ENCODE peak calls at places on chromosomes 6 and 20, in five cellular contexts. Q, A, U, R and C are unnamed samples.

GRCh38 chr6:52089758-52090348 is 2.4 kb upstream of the PKHD1 start:
- DNase-seq in R (no peak), U (no peak), A (no peak), Q (no peak), C (no peak)

GRCh38 chr6:170035896-170036295 is 255.0 kb downstream of the DLL1 start:
- DNase-seq in A (no peak), U (no peak), R (no peak), Q (no peak), C (no peak)

GRCh38 chr20:6468751-6469150 is 298.7 kb upstream of the BMP2 start:
- DNase-seq in A (no peak), R (no peak), Q (no peak), U (no peak), C (no peak)

GRCh38 chr6:104253236-104253635 is 606.5 kb downstream of the HACE1 start:
- DNase-seq in U (no peak), A (no peak), Q (no peak), R (no peak), C (no peak)

GRCh38 chr6:116206231-116206903 is 47.5 kb downstream of the TSPYL4 start:
- DNase-seq in A (no peak), Q (no peak), U (no peak), R (no peak), C (no peak)

GRCh38 chr6:43940393-43941087 is 170.5 kb downstream of the VEGFA start:
- DNase-seq in U (no peak), A (no peak), Q (no peak), R (no peak), C (no peak)

GRCh38 chr6:37365791-37366190 is 12.0 kb downstream of the RNF8 start:
- DNase-seq in Q (no peak), U (no peak), R (no peak), A (no peak), C (no peak)

GRCh38 chr6:85669735-85670194 is 27.1 kb upstream of the SYNCRIP start:
- DNase-seq in U (no peak), A (no peak), Q (no peak), R (no peak), C (no peak)

GRCh38 chr20:62887147-62887859 is 25.7 kb upstream of the TCFL5 start:
- DNase-seq in Q (no peak), U (peak), A (peak), R (no peak), C (no peak)

GRCh38 chr6:56758120-56758519 is 115.4 kb upstream of the DST start:
- DNase-seq in R (no peak), Q (no peak), U (no peak), A (no peak), C (no peak)

GRCh38 chr6:22582806-22583205 is 13.4 kb downstream of the HDGFL1 start:
- DNase-seq in A (no peak), U (no peak), R (no peak), Q (no peak), C (no peak)

GRCh38 chr6:168293641-168294530 is 25.7 kb downstream of the DACT2 start:
- DNase-seq in Q (no peak), U (no peak), A (no peak), R (no peak), C (no peak)

GRCh38 chr20:1829531-1829930 is 65.7 kb upstream of the SIRPA start:
- DNase-seq in A (no peak), R (no peak), Q (no peak), U (no peak), C (no peak)

GRCh38 chr6:105740946-105741605 is 338.2 kb upstream of the PREP start:
- DNase-seq in U (no peak), Q (no peak), R (no peak), A (no peak), C (no peak)

GRCh38 chr6:35025241-35026188 is 115.6 kb downstream of the TCP11 start:
- DNase-seq in A (no peak), U (no peak), R (no peak), Q (no peak), C (no peak)

GRCh38 chr20:38173237-38174156 is 8.4 kb upstream of the TGM2 start:
- DNase-seq in A (peak), Q (no peak), U (no peak), R (peak), C (peak)

GRCh38 chr20:37308098-37309050 is 18.9 kb downstream of the MANBAL start:
- DNase-seq in R (no peak), A (no peak), Q (no peak), U (no peak), C (no peak)

GRCh38 chr20:8242066-8242465 is 110.0 kb downstream of the PLCB1 start:
- DNase-seq in A (no peak), U (no peak), R (no peak), Q (no peak), C (no peak)

GRCh38 chr6:12200025-12200424 is 90.1 kb upstream of the EDN1 start:
- DNase-seq in Q (no peak), A (no peak), R (no peak), U (no peak), C (no peak)

GRCh38 chr6:158706369-158706982 is 56.6 kb downstream of the SYTL3 start:
- DNase-seq in A (peak), U (peak), R (no peak), Q (no peak), C (peak)

GRCh38 chr6:166435574-166435973 is 52.8 kb upstream of the MPC1 start:
- DNase-seq in R (no peak), U (no peak), Q (no peak), A (peak), C (no peak)

GRCh38 chr6:21899708-21900107 is 306.2 kb downstream of the SOX4 start:
- DNase-seq in U (no peak), A (no peak), Q (no peak), R (no peak), C (no peak)

GRCh38 chr6:115969930-115970273 is 90.8 kb downstream of the FRK start:
- DNase-seq in R (no peak), U (no peak), A (no peak), Q (no peak), C (no peak)

GRCh38 chr6:106534564-106534982 is 94.7 kb downstream of the RTN4IP1 start:
- DNase-seq in Q (peak), R (no peak), U (no peak), A (no peak), C (no peak)

GRCh38 chr6:31575335-31575901 is at the start of gene TNF:
- DNase-seq in Q (peak), U (peak), A (peak), R (no peak), C (no peak)

GRCh38 chr20:62736407-62737071 is 27.9 kb downstream of the NTSR1 start:
- DNase-seq in A (peak), Q (no peak), U (no peak), R (no peak), C (no peak)

GRCh38 chr6:2363211-2363610 is 117.8 kb upstream of the GMDS start:
- DNase-seq in Q (no peak), R (no peak), A (no peak), U (no peak), C (no peak)

GRCh38 chr20:35238170-35238569 is 11.7 kb downstream of the MMP24 start:
- DNase-seq in R (no peak), A (no peak), U (no peak), Q (no peak), C (no peak)

GRCh38 chr6:156131221-156131903 is 645.8 kb upstream of the ARID1B start:
- DNase-seq in U (no peak), A (no peak), Q (no peak), R (no peak), C (no peak)

GRCh38 chr6:47109281-47109680 is 67.1 kb upstream of the ADGRF1 start:
- DNase-seq in A (no peak), U (no peak), R (no peak), Q (no peak), C (no peak)

GRCh38 chr6:4727236-4727635 is 49.0 kb upstream of the CDYL start:
- DNase-seq in U (no peak), Q (no peak), R (no peak), A (no peak), C (no peak)

GRCh38 chr6:118893095-118893881 is 664 bp upstream of the ASF1A start:
- DNase-seq in Q (no peak), R (no peak), U (peak), A (no peak), C (peak)